ENCODE peak calls at places on chromosome 11, in five cellular contexts. T is SK-N-SH, R is PC-3, V is neural progenitor cell, C is HCT116. E is an unnamed sample.
A peak's percentile ranks its signal among the peaks of the same experiment; 100 is the strongest.

GRCh38 chr11:95556342-95557151 is 233.0 kb downstream of the FAM76B start:
- DNase-seq in T (no peak), R (no peak), V (peak; percentile 82), C (no peak), E (peak; percentile 71)

GRCh38 chr11:117919326-117920275 is 9.6 kb downstream of the TMPRSS13 start:
- DNase-seq in T (no peak), R (peak; percentile 35), V (no peak), C (no peak), E (no peak)

GRCh38 chr11:30919389-30920172 is 333.4 kb upstream of the MPPED2 start:
- DNase-seq in T (no peak), R (no peak), V (no peak), C (no peak), E (peak; percentile 57)

GRCh38 chr11:121520243-121521144 is 67.7 kb upstream of the SORL1-AS1 start:
- DNase-seq in T (no peak), R (peak; percentile 30), V (no peak), C (no peak), E (no peak)

GRCh38 chr11:59216654-59217640 is 4.2 kb upstream of the MPEG1 start:
- DNase-seq in T (no peak), R (peak; percentile 85), V (no peak), C (no peak), E (peak; percentile 88)

GRCh38 chr11:43327987-43328386 is 16.2 kb downstream of the API5 start:
- DNase-seq in T (no peak), R (peak; percentile 94), V (no peak), C (no peak), E (no peak)

GRCh38 chr11:19605500-19606371 is 106.9 kb upstream of the NAV2 start:
- DNase-seq in T (no peak), R (no peak), V (peak; percentile 13), C (no peak), E (no peak)

GRCh38 chr11:45176996-45177395 is 30.6 kb downstream of the PRDM11 start:
- DNase-seq in T (peak; percentile 70), R (no peak), V (no peak), C (no peak), E (no peak)

GRCh38 chr11:130782361-130783221 is 133.7 kb downstream of the SNX19 start:
- DNase-seq in T (no peak), R (peak; percentile 39), V (peak; percentile 27), C (no peak), E (no peak)

GRCh38 chr11:4544891-4545290 is at the start of gene OR52M1:
- DNase-seq in T (no peak), R (no peak), V (no peak), C (no peak), E (no peak)

GRCh38 chr11:57700425-57700824 is 11.6 kb downstream of the MED19 start:
- DNase-seq in T (no peak), R (no peak), V (peak; percentile 16), C (no peak), E (no peak)

GRCh38 chr11:128666397-128666796 is 27.5 kb upstream of the FLI1 start:
- DNase-seq in T (no peak), R (no peak), V (no peak), C (no peak), E (no peak)

GRCh38 chr11:64729851-64730382 is 6.9 kb upstream of the NRXN2 start:
- DNase-seq in T (peak; percentile 87), R (peak; percentile 19), V (peak; percentile 84), C (no peak), E (peak; percentile 23)

GRCh38 chr11:123103326-123103980 is 41.5 kb upstream of the HSPA8 start:
- DNase-seq in T (peak; percentile 76), R (peak; percentile 87), V (peak; percentile 62), C (peak; percentile 60), E (peak; percentile 60)

GRCh38 chr11:15911377-15912044 is 444.8 kb downstream of the SOX6 start:
- DNase-seq in T (no peak), R (no peak), V (no peak), C (no peak), E (no peak)

GRCh38 chr11:1560011-1560579 is 12.0 kb downstream of the DUSP8 start:
- DNase-seq in T (no peak), R (no peak), V (no peak), C (no peak), E (no peak)

GRCh38 chr11:17163296-17163695 is 44.5 kb downstream of the PIK3C2A start:
- DNase-seq in T (no peak), R (no peak), V (no peak), C (no peak), E (no peak)

GRCh38 chr11:73203790-73204189 is 14.3 kb upstream of the P2RY2 start:
- DNase-seq in T (no peak), R (no peak), V (no peak), C (no peak), E (no peak)

GRCh38 chr11:84384637-84385227 is 1098.6 kb upstream of the CCDC90B start:
- DNase-seq in T (peak; percentile 25), R (peak; percentile 73), V (peak; percentile 65), C (no peak), E (peak; percentile 45)

GRCh38 chr11:108498046-108498815 is at the start of gene POGLUT3:
- DNase-seq in T (peak; percentile 93), R (peak; percentile 67), V (peak; percentile 88), C (no peak), E (peak; percentile 18)

GRCh38 chr11:37574361-37574760 is 976.3 kb upstream of the RAG2 start:
- DNase-seq in T (no peak), R (no peak), V (no peak), C (no peak), E (no peak)

GRCh38 chr11:115317428-115318185 is 186.6 kb downstream of the CADM1 start:
- DNase-seq in T (no peak), R (no peak), V (no peak), C (no peak), E (no peak)

GRCh38 chr11:40328890-40329617 is 1130.4 kb downstream of the LRRC4C start:
- DNase-seq in T (peak; percentile 8), R (peak; percentile 91), V (no peak), C (no peak), E (no peak)

GRCh38 chr11:13928566-13929251 is 33.8 kb upstream of the SPON1 start:
- DNase-seq in T (no peak), R (peak; percentile 63), V (no peak), C (no peak), E (no peak)

GRCh38 chr11:123072279-123072678 is 10.3 kb upstream of the HSPA8 start:
- DNase-seq in T (no peak), R (peak; percentile 82), V (no peak), C (no peak), E (no peak)

GRCh38 chr11:111733009-111733408 is 33.2 kb downstream of the PPP2R1B start:
- DNase-seq in T (no peak), R (no peak), V (no peak), C (no peak), E (no peak)

GRCh38 chr11:68997124-68997994 is 15.7 kb downstream of the MRGPRF start:
- DNase-seq in T (peak; percentile 19), R (no peak), V (no peak), C (no peak), E (no peak)

GRCh38 chr11:7451520-7451919 is 33.8 kb upstream of the OLFML1 start:
- DNase-seq in T (no peak), R (no peak), V (no peak), C (no peak), E (no peak)

GRCh38 chr11:93407777-93408401 is 77.3 kb downstream of the DEUP1 start:
- DNase-seq in T (no peak), R (no peak), V (no peak), C (no peak), E (no peak)

GRCh38 chr11:66226111-66226510 is 42.3 kb upstream of the RAB1B start:
- DNase-seq in T (no peak), R (no peak), V (no peak), C (no peak), E (no peak)

GRCh38 chr11:8533332-8533731 is 60.7 kb downstream of the STK33 start:
- DNase-seq in T (no peak), R (no peak), V (peak; percentile 6), C (no peak), E (no peak)

DNA sequence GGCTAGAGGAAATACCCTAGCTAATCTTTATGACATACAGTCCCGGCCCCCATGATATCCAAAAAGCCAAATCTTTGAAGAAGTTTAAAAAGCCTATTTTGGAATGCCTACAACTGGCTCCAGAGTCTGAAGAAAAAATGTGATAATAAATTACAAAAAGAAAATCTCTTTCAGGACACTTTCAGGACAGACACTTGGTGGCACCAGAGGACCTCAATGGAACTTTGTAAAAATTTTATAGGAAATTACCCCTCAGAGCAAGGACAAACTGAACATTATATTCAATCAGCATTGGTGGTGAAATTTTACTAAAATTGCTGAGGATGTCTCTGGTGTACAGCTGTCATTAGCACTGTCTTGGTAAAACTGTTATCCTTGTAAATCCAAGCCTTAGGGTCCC is 81.0 kb downstream of the CCDC73 start:
- DNase-seq in T (no peak), R (peak; percentile 46), V (peak; percentile 13), C (peak; percentile 8), E (no peak)
- TF ChIP-seq EZH2phosphoT487 in T (no peak), R (no peak), V (no peak), C (no peak), E (no peak)

GRCh38 chr11:47498149-47498548 is 49.2 kb upstream of the RAPSN start:
- DNase-seq in T (no peak), R (no peak), V (no peak), C (no peak), E (no peak)
- H3K9ac ChIP-seq in T (no peak overlapping the region), R (no peak overlapping the region), V (no peak overlapping the region), C (no peak overlapping the region), E (no peak overlapping the region)

GRCh38 chr11:120324932-120325810 is at the start of gene TLCD5:
- DNase-seq in T (peak; percentile 93), R (peak; percentile 68), V (peak; percentile 94), C (peak; percentile 54), E (peak; percentile 21)
- TF ChIP-seq CTCF in T (peak; percentile 34), R (peak; percentile 29), V (peak; percentile 38), C (no peak), E (no peak)

GRCh38 chr11:78672850-78673641 is 98.4 kb upstream of the NARS2 start:
- DNase-seq in T (no peak), R (no peak), V (no peak), C (no peak), E (no peak)
- TF ChIP-seq EZH2phosphoT487 in T (no peak), R (no peak), V (no peak), C (no peak), E (no peak)

GRCh38 chr11:86194998-86195397 is 49.6 kb upstream of the EED start:
- DNase-seq in T (no peak), R (no peak), V (no peak), C (no peak), E (no peak)
- H3K9ac ChIP-seq in T (no peak overlapping the region), R (no peak overlapping the region), V (no peak overlapping the region), C (no peak overlapping the region), E (no peak overlapping the region)

DNA sequence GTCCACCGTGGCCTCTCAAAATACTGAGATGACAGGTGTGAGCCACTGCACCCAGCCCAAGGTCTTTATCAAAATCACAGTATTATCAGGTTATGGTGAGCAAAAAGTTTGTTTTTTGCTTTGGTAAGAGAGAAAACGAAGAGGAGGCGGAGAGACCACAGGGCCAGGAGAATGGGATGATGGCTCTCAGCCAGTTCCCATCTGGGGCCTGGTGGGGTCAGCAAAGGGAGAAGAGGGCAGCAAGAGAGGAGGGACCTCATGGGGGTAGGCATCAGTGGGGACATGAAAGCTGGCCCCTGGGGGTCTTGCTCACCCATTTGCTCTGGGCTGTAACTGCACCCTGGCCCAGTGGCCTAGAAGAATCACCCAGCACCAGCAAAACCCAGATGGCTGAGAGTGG is 190.2 kb downstream of the SHANK2 start:
- DNase-seq in T (no peak), R (no peak), V (no peak), C (no peak), E (no peak)
- TF ChIP-seq CTCF in T (no peak), R (peak; percentile 16), V (no peak), C (no peak), E (no peak)

E was measured in MM.1S.